ENCODE peak calls at places on chromosomes 2 and 18, in seven cellular contexts. H is kidney glomerular epithelial cell; D is fibroblast of pulmonary artery; E is activated T-helper 1 cell treated with anti-CD3 and anti-CD28 coated beads, Interleukin-2, amount 50 U/mL, for 16 hours; X is AG08396; I is left ventricle myocardium superior; U is KBM-7. R is an unnamed sample.

GRCh38 chr2:75200140-75200985 is 1.0 kb upstream of the TACR1 start:
- DNase-seq in U (no peak), E (no peak), D (peak), I (peak), X (peak), H (no peak), R (peak)

GRCh38 chr2:61759718-61760117 is 94.1 kb downstream of the FAM161A start:
- DNase-seq in I (no peak), H (no peak), E (no peak), D (peak), X (no peak), U (no peak), R (no peak)

GRCh38 chr18:54444309-54444914 is 86.7 kb downstream of the C18orf54 start:
- DNase-seq in U (peak), E (no peak), I (peak), D (peak), H (peak), X (peak), R (peak)

GRCh38 chr18:54150226-54150625 is 74.2 kb downstream of the MBD2 start:
- DNase-seq in I (no peak), E (no peak), H (no peak), D (no peak), X (no peak), U (no peak), R (no peak)

GRCh38 chr2:237501892-237502513 is 15.0 kb downstream of the MLPH start:
- DNase-seq in E (no peak), D (no peak), H (no peak), X (no peak), I (no peak), U (no peak), R (no peak)

GRCh38 chr2:33236457-33236856 is 240.0 kb upstream of the RASGRP3 start:
- DNase-seq in H (no peak), U (no peak), X (no peak), D (peak), I (no peak), E (no peak), R (no peak)

GRCh38 chr2:236172238-236172865 is 4.2 kb upstream of the GBX2 start:
- DNase-seq in U (no peak), H (no peak), I (no peak), X (no peak), D (no peak), E (no peak), R (no peak)

GRCh38 chr2:131394147-131394931 is 30.4 kb upstream of the RAB6D start:
- DNase-seq in U (no peak), D (no peak), I (no peak), X (peak), E (no peak), H (no peak), R (peak)

GRCh38 chr2:173354073-173354600 is 535 bp upstream of the CDCA7 start:
- DNase-seq in E (no peak), X (no peak), I (no peak), D (no peak), U (peak), H (no peak), R (no peak)

GRCh38 chr2:109595644-109596043 is 18.1 kb downstream of the SEPTIN10 start:
- DNase-seq in U (no peak), D (no peak), E (no peak), X (no peak), I (no peak), H (no peak), R (no peak)

GRCh38 chr2:27956895-27957294 is 66.4 kb downstream of the BABAM2 start:
- DNase-seq in U (no peak), D (peak), H (no peak), E (no peak), I (no peak), X (no peak), R (no peak)

GRCh38 chr2:138502253-138503086 is 900 bp downstream of the SPOPL start:
- DNase-seq in E (no peak), X (peak), D (no peak), I (no peak), H (no peak), U (peak), R (no peak)

GRCh38 chr2:1501991-1502390 is 88.7 kb downstream of the TPO start:
- DNase-seq in X (no peak), H (no peak), D (no peak), E (no peak), I (no peak), U (no peak), R (no peak)

GRCh38 chr2:146124741-146125140 is 1604.8 kb upstream of the ZEB2 start:
- DNase-seq in H (peak), X (no peak), E (no peak), U (no peak), D (peak), I (no peak), R (no peak)

GRCh38 chr2:57597940-57598339 is 448.7 kb upstream of the VRK2 start:
- DNase-seq in D (no peak), I (no peak), H (no peak), X (no peak), U (peak), E (no peak), R (no peak)

GRCh38 chr18:33755918-33756590 is 178.0 kb downstream of the ASXL3 start:
- DNase-seq in D (peak), E (no peak), I (no peak), U (no peak), X (peak), H (peak), R (no peak)

GRCh38 chr2:24785704-24786321 is 7.4 kb downstream of the PTRHD1 start:
- DNase-seq in X (no peak), D (no peak), U (peak), E (no peak), I (no peak), H (no peak), R (no peak)

GRCh38 chr2:26854283-26854827 is 6.4 kb downstream of the DPYSL5 start:
- DNase-seq in H (no peak), U (no peak), D (no peak), X (no peak), E (no peak), I (no peak), R (no peak)